ENCODE peak calls at places on chromosome 20, in five cellular contexts. J, K, C, Q and W are unnamed samples.

GRCh38 chr20:38581013-38581412 is at the start of gene ADIG:
- DNase-seq in J (no peak), K (peak; percentile 27), C (no peak), Q (no peak), W (peak; percentile 64)

GRCh38 chr20:50356522-50356880 is 153.7 kb upstream of the PTPN1 start:
- DNase-seq in C (no peak), Q (no peak), J (no peak), K (no peak), W (no peak)

GRCh38 chr20:37711987-37712961 is 18.4 kb downstream of the CTNNBL1 start:
- DNase-seq in C (no peak), K (no peak), J (no peak), Q (no peak), W (peak; percentile 35)

GRCh38 chr20:52972190-52972937 is at the start of gene TSHZ2:
- DNase-seq in Q (peak; percentile 49), C (no peak), J (peak; percentile 57), K (peak; percentile 62), W (no peak)

GRCh38 chr20:23435675-23436539 is 3.6 kb upstream of the CSTL1 start:
- DNase-seq in J (peak; percentile 75), Q (peak; percentile 62), C (no peak), K (peak; percentile 67), W (peak; percentile 27)

GRCh38 chr20:62045529-62046277 is 20.0 kb downstream of the TAF4 start:
- DNase-seq in C (peak; percentile 20), Q (no peak), J (no peak), K (no peak), W (no peak)

GRCh38 chr20:52192296-52193007 is 873 bp upstream of the ZFP64 start:
- DNase-seq in K (no peak), C (peak; percentile 50), J (no peak), Q (no peak), W (no peak)

GRCh38 chr20:5309971-5310370 is 6.8 kb downstream of the PROKR2 start:
- DNase-seq in J (no peak), K (no peak), C (no peak), Q (no peak), W (no peak)

GRCh38 chr20:63033635-63034510 is 27.1 kb upstream of the BHLHE23 start:
- DNase-seq in J (no peak), Q (peak; percentile 43), K (no peak), C (no peak), W (no peak)

GRCh38 chr20:46894579-46894958 is at the start of gene EYA2:
- DNase-seq in K (peak; percentile 11), C (no peak), J (no peak), Q (no peak), W (no peak)

GRCh38 chr20:23293689-23294088 is 56.9 kb upstream of the NXT1 start:
- DNase-seq in K (no peak), Q (no peak), J (no peak), C (no peak), W (no peak)

GRCh38 chr20:37356961-37357371 is 11.0 kb downstream of the SRC start:
- DNase-seq in K (no peak), C (no peak), Q (peak; percentile 41), J (no peak), W (no peak)

GRCh38 chr20:18004389-18005031 is 35.7 kb downstream of the MGME1 start:
- DNase-seq in K (no peak), Q (no peak), C (no peak), J (no peak), W (no peak)

GRCh38 chr20:63497138-63497945 is 1.5 kb downstream of the EEF1A2 start:
- DNase-seq in J (no peak), K (no peak), C (no peak), Q (no peak), W (no peak)

GRCh38 chr20:48530957-48531356 is 296.8 kb downstream of the PREX1 start:
- DNase-seq in Q (no peak), K (no peak), C (no peak), J (no peak), W (no peak)

GRCh38 chr20:53805895-53806384 is 212.3 kb upstream of the ZNF217 start:
- DNase-seq in K (no peak), J (peak; percentile 59), Q (no peak), C (no peak), W (no peak)

GRCh38 chr20:38941726-38942389 is 15.6 kb downstream of the FAM83D start:
- DNase-seq in C (no peak), Q (no peak), K (no peak), J (no peak), W (no peak)

GRCh38 chr20:51380401-51381385 is 161.8 kb downstream of the NFATC2 start:
- DNase-seq in Q (no peak), C (no peak), K (no peak), J (no peak), W (no peak)

GRCh38 chr20:48064929-48065328 is 279.6 kb upstream of the SULF2 start:
- DNase-seq in C (no peak), Q (no peak), J (no peak), K (no peak), W (no peak)

GRCh38 chr20:45500022-45500421 is 15.4 kb downstream of the SPINT3 start:
- DNase-seq in K (no peak), Q (peak; percentile 91), C (no peak), J (no peak), W (no peak)

GRCh38 chr20:58623579-58624473 is 27.3 kb upstream of the STX16 start:
- DNase-seq in Q (peak; percentile 39), K (no peak), J (peak; percentile 64), C (no peak), W (peak; percentile 89)

GRCh38 chr20:48398506-48399449 is 429.0 kb downstream of the PREX1 start:
- DNase-seq in C (no peak), Q (no peak), J (no peak), K (no peak), W (no peak)

GRCh38 chr20:23434521-23435313 is 4.8 kb upstream of the CSTL1 start:
- DNase-seq in K (no peak), Q (no peak), J (no peak), C (no peak), W (no peak)

GRCh38 chr20:35597186-35597585 is 18.4 kb upstream of the SPAG4 start:
- DNase-seq in K (no peak), Q (no peak), J (no peak), C (no peak), W (no peak)

GRCh38 chr20:728022-728944 is 40.0 kb downstream of the SLC52A3 start:
- DNase-seq in J (no peak), C (peak; percentile 31), K (peak; percentile 44), Q (no peak), W (peak; percentile 72)

GRCh38 chr20:9500121-9500911 is 14.1 kb upstream of the LAMP5 start:
- DNase-seq in Q (no peak), K (no peak), C (no peak), J (no peak), W (no peak)

GRCh38 chr20:54228841-54229240 is 21.0 kb downstream of the PFDN4 start:
- DNase-seq in J (no peak), Q (no peak), K (no peak), C (no peak), W (no peak)

GRCh38 chr20:59940129-59940955 is at the start of the genes FAM217B and PPP1R3D:
- DNase-seq in J (peak; percentile 98), K (peak; percentile 96), Q (peak; percentile 99), C (peak; percentile 97), W (peak; percentile 97)
- TF ChIP-seq CTCF in J (no peak), K (no peak), Q (peak; percentile 33), C (no peak), W (peak; percentile 21)

DNA sequence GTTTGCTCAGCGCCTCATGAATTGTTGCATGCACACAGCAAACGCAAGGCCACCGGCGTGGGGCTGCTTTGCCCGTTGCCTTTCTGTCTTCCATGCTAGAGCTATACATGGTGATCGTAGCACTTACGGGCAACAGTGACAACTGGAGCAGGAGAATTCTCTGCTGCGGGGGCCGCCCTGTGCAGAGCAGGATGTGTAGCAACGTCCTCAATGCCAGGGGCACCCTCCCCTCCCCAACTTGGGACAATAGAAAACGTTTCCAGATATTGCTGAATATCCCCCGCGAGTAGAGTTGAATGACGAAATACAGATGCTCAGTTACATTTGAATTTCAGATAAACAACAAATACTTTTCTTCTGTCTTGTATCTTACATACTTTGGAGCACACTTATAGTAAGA is 198.7 kb downstream of the TFAP2C start:
- DNase-seq in C (no peak), Q (no peak), J (no peak), K (no peak), W (no peak)
- H3K27ac ChIP-seq in C (no peak overlapping the region), Q (no peak overlapping the region), J (peak overlapping the region; percentile 91), K (no peak overlapping the region), W (no peak overlapping the region)

DNA sequence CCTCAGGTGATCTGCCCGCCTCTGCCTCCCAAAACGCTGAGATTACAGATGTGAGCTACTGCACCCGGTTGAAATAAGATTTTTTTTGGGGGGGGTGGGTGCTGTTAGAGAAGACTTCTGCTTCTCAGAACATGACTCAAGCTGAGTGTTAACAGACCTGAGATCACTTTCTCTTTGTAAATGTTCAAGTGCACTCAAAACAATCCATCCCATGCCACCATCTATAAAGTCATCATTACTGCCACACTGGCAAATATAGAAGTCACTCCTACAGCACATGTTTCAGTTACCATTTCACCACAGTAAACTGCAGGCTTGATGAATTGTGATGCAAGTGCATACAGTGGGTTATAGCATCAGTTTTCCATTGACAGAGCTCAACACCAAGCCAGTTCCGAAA is 9.0 kb downstream of the VPS16 start:
- DNase-seq in C (no peak), Q (no peak), J (no peak), K (no peak), W (no peak)
- H3K4me3 ChIP-seq in C (no peak overlapping the region), Q (no peak overlapping the region), J (no peak overlapping the region), K (no peak overlapping the region), W (no peak overlapping the region)

GRCh38 chr20:4266183-4266582 is 250.8 kb upstream of the RNF24 start:
- DNase-seq in K (no peak), Q (no peak), J (no peak), C (no peak), W (no peak)

GRCh38 chr20:4263011-4263410 is 247.7 kb upstream of the RNF24 start:
- DNase-seq in J (no peak), Q (no peak), K (no peak), C (no peak), W (no peak)

GRCh38 chr20:4260102-4260501 is 244.7 kb upstream of the RNF24 start:
- DNase-seq in K (no peak), J (no peak), Q (no peak), C (no peak), W (no peak)

GRCh38 chr20:4256886-4257285 is 241.5 kb upstream of the RNF24 start:
- DNase-seq in K (no peak), J (no peak), C (no peak), Q (no peak), W (no peak)

DNA sequence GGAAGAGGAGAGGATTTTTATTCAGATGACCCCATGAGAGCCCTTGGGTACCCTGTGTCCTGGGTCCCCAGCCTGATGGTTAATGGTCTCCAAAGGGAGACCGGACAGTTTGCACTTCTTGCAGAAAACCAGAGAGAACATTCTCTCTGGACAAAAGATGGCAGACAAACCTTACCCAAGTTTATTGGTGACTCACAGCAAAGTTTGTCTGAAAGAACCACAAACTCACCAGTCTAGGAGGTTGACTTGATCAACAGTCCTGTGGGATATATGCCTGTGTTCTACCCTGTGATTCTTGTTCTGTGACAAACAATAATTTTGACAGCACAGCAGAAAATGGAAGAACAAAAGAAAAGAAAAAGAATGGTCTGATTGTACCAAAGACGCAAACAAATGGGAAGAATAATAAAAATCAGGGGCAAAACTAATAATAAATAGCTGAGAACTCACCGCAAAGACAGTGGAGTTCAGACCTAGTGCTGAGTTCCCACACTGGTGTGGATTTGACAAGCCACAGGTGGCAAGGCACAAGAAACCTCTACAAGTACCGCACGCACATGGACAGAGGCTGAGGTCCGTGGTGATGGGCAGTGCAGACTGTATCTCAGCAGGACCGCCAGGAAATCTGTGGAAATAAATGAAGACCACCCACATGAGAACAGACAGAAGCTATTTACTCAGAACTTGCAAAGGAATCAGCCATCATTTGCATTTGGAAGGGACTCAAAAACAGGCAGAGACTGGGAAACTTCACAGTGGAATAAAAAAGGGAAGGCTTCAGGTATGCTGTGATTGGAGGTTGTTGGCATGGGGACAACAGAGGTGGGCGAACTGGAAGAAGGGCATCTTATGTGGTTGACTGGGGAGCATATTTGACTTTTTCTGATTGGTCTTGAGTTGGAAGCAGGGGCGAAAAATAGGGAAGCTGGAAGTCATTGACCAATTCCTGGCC is 246.3 kb upstream of the RNF24 start:
- DNase-seq in C (no peak), Q (no peak), K (no peak), J (no peak), W (no peak)
- TF ChIP-seq CTCF in C (no peak), Q (no peak), K (no peak), J (no peak), W (no peak)